ENCODE peak calls at places on chromosomes 13 and 19, in four cellular contexts. One of them, this sample, is unnamed.

GRCh38 chr19:17073869-17074627 is 1.2 kb downstream of the HAUS8 start:
- DNase-seq in CD8-positive, alpha-beta memory T cell: no peak
- DNase-seq in AG09319: no peak
- DNase-seq in activated naive CD8-positive, alpha-beta T cell treated with anti-CD3 and anti-CD28 coated beads, Interleukin-2, amount 50 U/mL, for 24 hours: no peak
- DNase-seq in this sample: no peak

GRCh38 chr19:48351341-48351752 is 12.4 kb downstream of the TMEM143 start:
- DNase-seq in CD8-positive, alpha-beta memory T cell: peak
- DNase-seq in AG09319: no peak
- DNase-seq in activated naive CD8-positive, alpha-beta T cell treated with anti-CD3 and anti-CD28 coated beads, Interleukin-2, amount 50 U/mL, for 24 hours: peak
- DNase-seq in this sample: peak

GRCh38 chr13:104057851-104058250 is 991.6 kb upstream of the SLC10A2 start:
- DNase-seq in CD8-positive, alpha-beta memory T cell: no peak
- DNase-seq in AG09319: no peak
- DNase-seq in activated naive CD8-positive, alpha-beta T cell treated with anti-CD3 and anti-CD28 coated beads, Interleukin-2, amount 50 U/mL, for 24 hours: no peak
- DNase-seq in this sample: no peak

GRCh38 chr19:6662692-6663091 is 7.3 kb downstream of the TNFSF14 start:
- DNase-seq in CD8-positive, alpha-beta memory T cell: no peak
- DNase-seq in AG09319: no peak
- DNase-seq in activated naive CD8-positive, alpha-beta T cell treated with anti-CD3 and anti-CD28 coated beads, Interleukin-2, amount 50 U/mL, for 24 hours: no peak
- DNase-seq in this sample: no peak

GRCh38 chr13:57018915-57019314 is 121.8 kb upstream of the PRR20A start:
- DNase-seq in CD8-positive, alpha-beta memory T cell: no peak
- DNase-seq in AG09319: no peak
- DNase-seq in activated naive CD8-positive, alpha-beta T cell treated with anti-CD3 and anti-CD28 coated beads, Interleukin-2, amount 50 U/mL, for 24 hours: no peak
- DNase-seq in this sample: no peak

GRCh38 chr19:45953676-45954075 is 20.0 kb downstream of the NOVA2 start:
- DNase-seq in CD8-positive, alpha-beta memory T cell: no peak
- DNase-seq in AG09319: no peak
- DNase-seq in activated naive CD8-positive, alpha-beta T cell treated with anti-CD3 and anti-CD28 coated beads, Interleukin-2, amount 50 U/mL, for 24 hours: no peak
- DNase-seq in this sample: no peak

GRCh38 chr19:38792250-38793111 is 3.5 kb downstream of the LGALS7B start:
- DNase-seq in CD8-positive, alpha-beta memory T cell: peak
- DNase-seq in AG09319: no peak
- DNase-seq in activated naive CD8-positive, alpha-beta T cell treated with anti-CD3 and anti-CD28 coated beads, Interleukin-2, amount 50 U/mL, for 24 hours: peak
- DNase-seq in this sample: no peak

GRCh38 chr19:31214086-31214485 is 135.2 kb downstream of the TSHZ3 start:
- DNase-seq in CD8-positive, alpha-beta memory T cell: peak
- DNase-seq in AG09319: peak
- DNase-seq in activated naive CD8-positive, alpha-beta T cell treated with anti-CD3 and anti-CD28 coated beads, Interleukin-2, amount 50 U/mL, for 24 hours: peak
- DNase-seq in this sample: peak

GRCh38 chr13:44220948-44221347 is 152.7 kb upstream of the SERP2 start:
- DNase-seq in CD8-positive, alpha-beta memory T cell: no peak
- DNase-seq in AG09319: no peak
- DNase-seq in activated naive CD8-positive, alpha-beta T cell treated with anti-CD3 and anti-CD28 coated beads, Interleukin-2, amount 50 U/mL, for 24 hours: no peak
- DNase-seq in this sample: no peak

This sample was measured in AML-193.